ENCODE peak calls at places on chromosome 22, in five cellular contexts. D is tibial nerve, A is cardiac muscle cell, E is neural progenitor cell, Z is esophagus muscularis mucosa. K is an unnamed sample.
A peak's percentile ranks its signal among the peaks of the same experiment; 100 is the strongest.

GRCh38 chr22:46593996-46594946 is 25.9 kb upstream of the GRAMD4 start:
- DNase-seq in E (peak; percentile 0), A (no peak), Z (no peak), D (no peak), K (no peak)

GRCh38 chr22:22981670-22982571 is 88.4 kb upstream of the GNAZ start:
- DNase-seq in A (no peak), Z (no peak), D (no peak), E (no peak), K (no peak)

GRCh38 chr22:45083659-45084305 is 74.0 kb upstream of the PHF21B start:
- DNase-seq in Z (no peak), D (no peak), A (no peak), E (no peak), K (no peak)

GRCh38 chr22:41528132-41528766 is 16.0 kb downstream of the POLR3H start:
- DNase-seq in A (no peak), E (no peak), Z (no peak), D (no peak), K (no peak)

GRCh38 chr22:36384766-36385400 is 2.9 kb downstream of the MYH9 start:
- DNase-seq in E (peak; percentile 79), D (no peak), A (no peak), Z (no peak), K (no peak)

GRCh38 chr22:42236848-42237247 is 33.6 kb downstream of the TCF20 start:
- DNase-seq in D (no peak), A (no peak), Z (no peak), E (no peak), K (no peak)

GRCh38 chr22:30279389-30279788 is 9.9 kb downstream of the CASTOR1 start:
- DNase-seq in E (no peak), Z (no peak), D (no peak), A (no peak), K (no peak)

GRCh38 chr22:17627961-17628303 is 617 bp downstream of the ATP6V1E1 start:
- DNase-seq in D (no peak), A (no peak), Z (no peak), E (no peak), K (no peak)

GRCh38 chr22:43208703-43209522 is 22.0 kb upstream of the TTLL12 start:
- DNase-seq in Z (no peak), D (no peak), E (no peak), A (no peak), K (no peak)

GRCh38 chr22:37884420-37884819 is 21.7 kb upstream of the MICALL1 start:
- DNase-seq in D (no peak), Z (no peak), E (no peak), A (no peak), K (no peak)

GRCh38 chr22:37893583-37893983 is 12.5 kb upstream of the MICALL1 start:
- DNase-seq in E (no peak), D (no peak), A (no peak), Z (no peak), K (no peak)

GRCh38 chr22:37892566-37893338 is 13.3 kb upstream of the MICALL1 start:
- DNase-seq in E (no peak), A (no peak), Z (no peak), D (peak; percentile 19), K (peak; percentile 33)

GRCh38 chr22:37891926-37892325 is 14.2 kb upstream of the MICALL1 start:
- DNase-seq in E (no peak), A (no peak), Z (no peak), D (no peak), K (no peak)

GRCh38 chr22:37887610-37888378 is 18.3 kb upstream of the MICALL1 start:
- DNase-seq in E (peak; percentile 56), A (peak; percentile 53), Z (no peak), D (peak; percentile 21), K (no peak)
- H3K27ac ChIP-seq in E (no peak overlapping the region), A (peak overlapping the region; percentile 60), Z (peak overlapping the region; percentile 78), D (peak overlapping the region; percentile 42), K (no peak overlapping the region)

GRCh38 chr22:49417833-49418232 is 409.8 kb downstream of the BRD1 start:
- DNase-seq in A (no peak), Z (no peak), D (no peak), E (no peak), K (no peak)
- H3K9me3 ChIP-seq in A (no peaks in the 10 kb centered on the region), Z (peaks cover 16% of the 10 kb centered on the region), D (no peaks in the 10 kb centered on the region), E (no peaks in the 10 kb centered on the region), K (no peaks in the 10 kb centered on the region)

GRCh38 chr22:50104149-50104548 is 14.3 kb downstream of the MOV10L1 start:
- DNase-seq in A (no peak), E (no peak), Z (no peak), D (no peak), K (no peak)

GRCh38 chr22:50102946-50103345 is 13.1 kb downstream of the MOV10L1 start:
- DNase-seq in A (no peak), Z (no peak), D (no peak), E (no peak), K (no peak)

GRCh38 chr22:50107529-50107928 is 17.7 kb downstream of the MOV10L1 start:
- DNase-seq in D (no peak), E (no peak), A (no peak), Z (no peak), K (no peak)

GRCh38 chr22:50101870-50102565 is 12.2 kb downstream of the MOV10L1 start:
- DNase-seq in D (no peak), Z (no peak), E (no peak), A (no peak), K (no peak)

DNA sequence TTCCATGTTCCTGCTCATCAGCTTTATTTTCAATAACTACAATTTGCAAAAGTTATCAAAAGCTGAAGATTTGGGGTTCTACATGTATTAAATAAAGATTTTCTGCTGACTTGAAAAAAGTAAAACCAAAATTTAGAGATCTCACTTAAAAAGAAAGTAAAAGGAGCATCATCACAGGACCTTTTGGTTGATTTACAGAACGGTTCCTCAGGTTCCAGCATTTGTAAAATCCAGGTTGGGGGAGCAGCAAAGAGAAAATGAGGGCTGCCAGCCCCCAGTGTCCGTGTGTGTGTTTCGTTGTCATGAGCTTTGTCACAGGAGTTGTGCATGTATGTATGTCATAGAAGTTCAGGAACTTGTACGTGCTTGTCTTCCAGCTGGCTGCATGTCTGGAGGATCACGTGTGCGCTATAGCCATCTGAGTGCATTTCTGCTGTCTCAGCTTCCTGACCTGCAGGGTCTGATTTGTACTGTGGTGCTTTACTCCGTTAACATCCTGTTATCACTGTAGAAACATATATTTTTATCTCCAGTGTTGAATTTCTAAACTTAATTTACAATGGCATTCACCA is 15.8 kb downstream of the MOV10L1 start:
- DNase-seq in E (no peak), D (no peak), A (no peak), Z (no peak), K (no peak)
- H3K4me1 ChIP-seq in E (no peaks in the 10 kb centered on the region), D (no peaks in the 10 kb centered on the region), A (no peaks in the 10 kb centered on the region), Z (no peaks in the 10 kb centered on the region), K (no peaks in the 10 kb centered on the region)

GRCh38 chr22:31486951-31487350 is 2.7 kb downstream of the EIF4ENIF1 start:
- DNase-seq in Z (no peak), E (no peak), D (no peak), A (no peak), K (no peak)
- H3K27ac ChIP-seq in Z (no peak overlapping the region), E (no peak overlapping the region), D (no peak overlapping the region), A (no peak overlapping the region), K (no peak overlapping the region)

K was measured in thoracic aorta.